ENCODE peak calls at places on chromosomes 6 and 20, in five cellular contexts. D, G, C, U and Y are unnamed samples.
A peak's percentile ranks its signal among the peaks of the same experiment; 100 is the strongest.

GRCh38 chr6:122631571-122632249 is 21.5 kb downstream of the PKIB start:
- DNase-seq in D (no peak), G (no peak), C (no peak), U (no peak), Y (no peak)

GRCh38 chr6:163352011-163352685 is 62.4 kb upstream of the QKI start:
- DNase-seq in D (no peak), G (no peak), C (no peak), U (no peak), Y (no peak)

GRCh38 chr6:41767112-41767946 is 12.4 kb downstream of the FRS3 start:
- DNase-seq in D (peak; percentile 86), G (peak; percentile 66), C (peak; percentile 90), U (peak; percentile 63), Y (no peak)

GRCh38 chr6:165615629-165616028 is 47.4 kb downstream of the PDE10A start:
- DNase-seq in D (no peak), G (no peak), C (no peak), U (no peak), Y (no peak)

GRCh38 chr20:56636701-56637100 is 7.6 kb downstream of the TFAP2C start:
- DNase-seq in D (no peak), G (no peak), C (no peak), U (no peak), Y (no peak)

GRCh38 chr6:138527376-138528092 is 28.2 kb upstream of the NHSL1 start:
- DNase-seq in D (no peak), G (no peak), C (no peak), U (no peak), Y (no peak)

GRCh38 chr6:123715243-123715863 is 78.6 kb upstream of the TRDN start:
- DNase-seq in D (no peak), G (no peak), C (peak; percentile 17), U (no peak), Y (no peak)

GRCh38 chr6:11231564-11232176 is 798 bp downstream of the NEDD9 start:
- DNase-seq in D (no peak), G (no peak), C (no peak), U (no peak), Y (no peak)

GRCh38 chr6:91317247-91317646 is 730.4 kb upstream of the MAP3K7 start:
- DNase-seq in D (no peak), G (no peak), C (no peak), U (no peak), Y (no peak)

GRCh38 chr20:40743172-40743775 is 54.2 kb upstream of the MAFB start:
- DNase-seq in D (no peak), G (no peak), C (no peak), U (no peak), Y (no peak)

GRCh38 chr20:20782747-20783146 is 70.3 kb upstream of the RALGAPA2 start:
- DNase-seq in D (no peak), G (no peak), C (no peak), U (no peak), Y (no peak)

GRCh38 chr20:48659888-48660287 is 167.9 kb downstream of the PREX1 start:
- DNase-seq in D (peak; percentile 84), G (no peak), C (no peak), U (no peak), Y (no peak)

GRCh38 chr20:11429168-11429567 is 488.5 kb upstream of the BTBD3 start:
- DNase-seq in D (no peak), G (no peak), C (no peak), U (no peak), Y (no peak)

DNA sequence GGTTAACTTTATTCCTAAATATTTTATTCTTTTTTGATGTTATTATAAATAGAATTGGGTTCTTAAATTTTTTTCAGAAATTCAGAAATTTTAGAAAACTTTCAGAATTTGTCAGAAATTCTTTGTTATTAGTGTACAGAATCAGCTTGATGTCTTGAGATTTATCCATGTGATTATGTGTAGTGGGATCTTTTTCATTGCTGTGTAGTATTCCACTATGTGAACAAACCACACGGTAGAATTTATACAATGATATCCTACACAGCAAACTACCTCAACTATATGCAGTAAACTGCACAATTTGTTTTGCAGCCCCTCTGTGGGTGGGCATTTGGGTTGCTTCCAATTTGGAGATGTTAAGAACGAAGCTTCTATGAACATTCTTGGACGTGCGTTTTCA is 43.9 kb downstream of the PACSIN1 start:
- DNase-seq in D (no peak), G (no peak), C (no peak), U (no peak), Y (no peak)
- H3K4me3 ChIP-seq in D (no peak overlapping the region), G (no peak overlapping the region), C (no peak overlapping the region), U (no peak overlapping the region), Y (no peak overlapping the region)

DNA sequence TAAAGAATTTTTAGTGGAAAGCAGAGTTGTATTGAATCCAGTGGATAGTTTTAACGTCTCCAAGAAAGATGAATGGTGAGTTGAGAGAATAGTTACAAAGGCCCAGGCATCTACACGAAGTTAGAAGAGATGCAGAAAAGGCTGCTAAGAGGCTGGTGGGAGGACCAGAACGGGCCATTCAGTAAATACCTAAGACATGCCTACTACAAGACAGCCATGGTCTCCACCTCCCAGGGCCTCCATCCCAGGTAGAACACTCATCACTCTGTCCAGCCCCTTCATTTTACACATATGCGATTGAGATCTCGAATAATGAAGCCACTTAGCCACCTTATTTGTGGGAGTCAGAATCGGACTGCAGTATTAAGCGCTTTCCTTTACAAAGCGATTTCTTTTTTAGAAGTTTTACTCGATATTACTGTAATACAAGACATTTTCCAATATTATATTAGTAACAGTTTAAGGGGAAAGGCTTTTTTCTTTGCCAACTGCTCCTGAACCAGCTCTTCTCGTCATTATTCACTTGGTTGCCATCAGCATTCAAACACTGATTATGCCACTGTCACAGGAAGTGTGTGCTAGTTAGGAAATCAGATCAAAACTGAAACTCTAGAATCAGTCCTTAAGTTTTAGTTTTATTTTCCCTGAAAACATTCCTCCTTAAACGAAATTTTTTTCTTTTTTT is 1.6 kb downstream of the DYNLT1 start:
- DNase-seq in D (peak; percentile 19), G (no peak), C (no peak), U (no peak), Y (peak; percentile 36)
- H3K4me3 ChIP-seq in D (peak overlapping the region; percentile 81), G (peak overlapping the region; percentile 82), C (peak overlapping the region; percentile 95), U (no peak overlapping the region), Y (peak overlapping the region; percentile 77)

GRCh38 chr6:107718341-107718740 is 105.8 kb downstream of the SCML4 start:
- DNase-seq in D (no peak), G (no peak), C (no peak), U (no peak), Y (peak; percentile 5)
- H3K4me3 ChIP-seq in D (no peak overlapping the region), G (no peak overlapping the region), C (no peak overlapping the region), U (no peak overlapping the region), Y (no peak overlapping the region)

DNA sequence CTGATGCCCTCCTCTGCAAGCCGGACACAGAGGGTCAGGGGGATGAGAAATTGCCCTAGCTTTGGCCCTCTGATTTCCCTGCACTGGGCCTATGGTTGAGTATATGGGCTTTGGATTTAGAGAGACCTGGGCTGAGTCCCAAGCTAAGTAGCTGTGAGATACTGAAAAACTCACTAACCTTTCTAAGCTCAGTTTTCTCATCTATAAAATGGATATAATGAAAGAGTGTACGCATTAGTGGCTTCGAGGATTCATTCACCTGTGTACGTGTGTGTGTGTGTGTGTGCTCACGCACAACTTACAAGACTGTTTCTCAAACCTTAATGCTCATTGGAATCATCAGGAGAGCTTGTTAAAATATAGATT is 12.7 kb upstream of the RBPJL start:
- DNase-seq in D (no peak), G (no peak), C (no peak), U (no peak), Y (no peak)
- H3K4me3 ChIP-seq in D (peak overlapping the region; percentile 61), G (peak overlapping the region; percentile 41), C (peak overlapping the region; percentile 63), U (no peak overlapping the region), Y (peak overlapping the region; percentile 76)

GRCh38 chr6:119440953-119441352 is 91.4 kb upstream of the MAN1A1 start:
- DNase-seq in D (no peak), G (no peak), C (no peak), U (no peak), Y (no peak)
- H3K4me3 ChIP-seq in D (no peak overlapping the region), G (no peak overlapping the region), C (no peak overlapping the region), U (no peak overlapping the region), Y (no peak overlapping the region)

GRCh38 chr6:5184878-5185277 is 75.9 kb downstream of the LYRM4 start:
- DNase-seq in D (no peak), G (no peak), C (no peak), U (no peak), Y (no peak)
- H3K4me3 ChIP-seq in D (no peak overlapping the region), G (no peak overlapping the region), C (no peak overlapping the region), U (no peak overlapping the region), Y (no peak overlapping the region)

DNA sequence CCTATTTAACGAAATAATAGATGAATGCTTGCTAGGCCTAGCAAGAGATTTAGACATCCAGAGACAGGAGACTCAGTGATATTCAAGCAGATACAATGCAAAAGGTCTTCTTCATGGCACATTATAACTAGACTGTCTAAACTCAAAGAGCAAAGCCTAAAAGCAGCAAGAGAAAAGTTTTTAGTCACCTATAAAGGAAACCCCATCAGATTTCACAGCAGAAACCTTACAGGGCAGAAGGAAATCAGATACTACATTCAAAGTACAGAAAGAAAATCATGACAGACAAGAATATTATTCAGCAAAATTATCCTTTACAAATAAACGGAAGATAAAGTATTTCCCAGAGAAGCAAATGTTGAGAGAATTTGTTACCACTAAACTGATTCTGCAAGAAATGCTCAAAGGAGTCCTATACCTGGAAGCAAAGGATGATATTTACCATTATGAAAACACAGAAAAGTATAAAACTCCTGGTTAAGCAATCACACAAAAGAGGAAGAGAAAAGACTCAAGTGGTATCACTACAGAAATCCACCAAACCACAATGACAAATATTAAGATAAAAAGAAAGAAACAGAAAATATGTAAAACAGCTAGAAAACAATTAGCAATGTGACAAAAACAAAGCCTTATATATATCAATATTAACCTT is 333.7 kb downstream of the MEI4 start:
- DNase-seq in D (no peak), G (no peak), C (no peak), U (no peak), Y (no peak)
- H3K4me3 ChIP-seq in D (no peak overlapping the region), G (no peak overlapping the region), C (no peak overlapping the region), U (no peak overlapping the region), Y (no peak overlapping the region)

GRCh38 chr6:111721677-111722219 is 116.1 kb upstream of the TRAF3IP2 start:
- DNase-seq in D (no peak), G (no peak), C (peak; percentile 44), U (no peak), Y (peak; percentile 24)

GRCh38 chr6:111723412-111723970 is 117.8 kb upstream of the TRAF3IP2 start:
- DNase-seq in D (no peak), G (no peak), C (no peak), U (no peak), Y (no peak)

GRCh38 chr6:111724039-111724438 is 118.4 kb upstream of the TRAF3IP2 start:
- DNase-seq in D (no peak), G (no peak), C (no peak), U (no peak), Y (no peak)

GRCh38 chr6:111720931-111721496 is 115.3 kb upstream of the TRAF3IP2 start:
- DNase-seq in D (no peak), G (no peak), C (no peak), U (no peak), Y (no peak)

GRCh38 chr6:111722220-111722731 is 116.6 kb upstream of the TRAF3IP2 start:
- DNase-seq in D (no peak), G (no peak), C (no peak), U (no peak), Y (no peak)
- H3K4me3 ChIP-seq in D (no peak overlapping the region), G (no peak overlapping the region), C (no peak overlapping the region), U (no peak overlapping the region), Y (no peak overlapping the region)